ENCODE peak calls at places on chromosomes 6 and 20, in nine cellular contexts. One of them, this sample, is unnamed.

GRCh38 chr6:4125933-4126864 is 9.2 kb downstream of the ECI2 start:
- DNase-seq in HepG2: peak
- DNase-seq in T-helper 22 cell: no peak
- DNase-seq in fibroblast of the aortic adventitia: peak
- DNase-seq in NCI-H2081: no peak
- DNase-seq in activated gamma-delta T cell treated with Interleukin-2 at 50 U/mL for 16 hours: no peak
- DNase-seq in fibroblast of lung: peak
- DNase-seq in GDM1: no peak
- DNase-seq in endodermal cell: no peak
- DNase-seq in this sample: peak

GRCh38 chr6:105810105-105810921 is 275.8 kb upstream of the PRDM1 start:
- DNase-seq in endodermal cell: no peak
- DNase-seq in fibroblast of lung: peak
- DNase-seq in activated gamma-delta T cell treated with Interleukin-2 at 50 U/mL for 16 hours: peak
- DNase-seq in NCI-H2081: no peak
- DNase-seq in HepG2: no peak
- DNase-seq in T-helper 22 cell: no peak
- DNase-seq in GDM1: peak
- DNase-seq in fibroblast of the aortic adventitia: peak
- DNase-seq in this sample: peak

GRCh38 chr6:163532526-163533078 is 118.1 kb downstream of the QKI start:
- DNase-seq in T-helper 22 cell: no peak
- DNase-seq in activated gamma-delta T cell treated with Interleukin-2 at 50 U/mL for 16 hours: no peak
- DNase-seq in endodermal cell: no peak
- DNase-seq in HepG2: no peak
- DNase-seq in fibroblast of lung: no peak
- DNase-seq in NCI-H2081: no peak
- DNase-seq in GDM1: no peak
- DNase-seq in fibroblast of the aortic adventitia: no peak
- DNase-seq in this sample: no peak

GRCh38 chr20:9689041-9689440 is 149.8 kb downstream of the PAK5 start:
- DNase-seq in HepG2: no peak
- DNase-seq in activated gamma-delta T cell treated with Interleukin-2 at 50 U/mL for 16 hours: no peak
- DNase-seq in T-helper 22 cell: no peak
- DNase-seq in NCI-H2081: no peak
- DNase-seq in fibroblast of the aortic adventitia: no peak
- DNase-seq in GDM1: no peak
- DNase-seq in endodermal cell: peak
- DNase-seq in fibroblast of lung: no peak
- DNase-seq in this sample: no peak

GRCh38 chr20:48294196-48294595 is 508.9 kb upstream of the SULF2 start:
- DNase-seq in NCI-H2081: no peak
- DNase-seq in HepG2: no peak
- DNase-seq in GDM1: no peak
- DNase-seq in fibroblast of the aortic adventitia: peak
- DNase-seq in endodermal cell: no peak
- DNase-seq in fibroblast of lung: peak
- DNase-seq in activated gamma-delta T cell treated with Interleukin-2 at 50 U/mL for 16 hours: no peak
- DNase-seq in T-helper 22 cell: no peak
- DNase-seq in this sample: no peak

GRCh38 chr6:3364391-3364790 is 92.5 kb downstream of the SLC22A23 start:
- DNase-seq in NCI-H2081: no peak
- DNase-seq in endodermal cell: peak
- DNase-seq in HepG2: no peak
- DNase-seq in activated gamma-delta T cell treated with Interleukin-2 at 50 U/mL for 16 hours: no peak
- DNase-seq in GDM1: no peak
- DNase-seq in T-helper 22 cell: no peak
- DNase-seq in fibroblast of lung: no peak
- DNase-seq in fibroblast of the aortic adventitia: no peak
- DNase-seq in this sample: no peak

GRCh38 chr20:13868331-13868730 is 83.5 kb downstream of the NDUFAF5 start:
- DNase-seq in HepG2: no peak
- DNase-seq in T-helper 22 cell: no peak
- DNase-seq in fibroblast of lung: peak
- DNase-seq in endodermal cell: no peak
- DNase-seq in NCI-H2081: no peak
- DNase-seq in GDM1: no peak
- DNase-seq in activated gamma-delta T cell treated with Interleukin-2 at 50 U/mL for 16 hours: no peak
- DNase-seq in fibroblast of the aortic adventitia: peak
- DNase-seq in this sample: no peak

GRCh38 chr6:48075181-48075580 is 35.8 kb downstream of the PTCHD4 start:
- DNase-seq in GDM1: no peak
- DNase-seq in T-helper 22 cell: no peak
- DNase-seq in fibroblast of the aortic adventitia: no peak
- DNase-seq in fibroblast of lung: no peak
- DNase-seq in NCI-H2081: no peak
- DNase-seq in activated gamma-delta T cell treated with Interleukin-2 at 50 U/mL for 16 hours: no peak
- DNase-seq in endodermal cell: no peak
- DNase-seq in HepG2: no peak
- DNase-seq in this sample: no peak

GRCh38 chr6:10418361-10418861 is 3.5 kb upstream of the TFAP2A start:
- DNase-seq in GDM1: no peak
- DNase-seq in fibroblast of the aortic adventitia: no peak
- DNase-seq in endodermal cell: peak
- DNase-seq in HepG2: no peak
- DNase-seq in T-helper 22 cell: no peak
- DNase-seq in fibroblast of lung: no peak
- DNase-seq in activated gamma-delta T cell treated with Interleukin-2 at 50 U/mL for 16 hours: no peak
- DNase-seq in NCI-H2081: no peak
- DNase-seq in this sample: no peak

GRCh38 chr6:119541132-119541905 is 191.8 kb upstream of the MAN1A1 start:
- DNase-seq in fibroblast of lung: peak
- DNase-seq in NCI-H2081: no peak
- DNase-seq in HepG2: no peak
- DNase-seq in endodermal cell: no peak
- DNase-seq in fibroblast of the aortic adventitia: peak
- DNase-seq in activated gamma-delta T cell treated with Interleukin-2 at 50 U/mL for 16 hours: no peak
- DNase-seq in GDM1: no peak
- DNase-seq in T-helper 22 cell: no peak
- DNase-seq in this sample: peak

GRCh38 chr6:155121699-155122098 is 126.6 kb downstream of the TIAM2 start:
- DNase-seq in fibroblast of the aortic adventitia: peak
- DNase-seq in T-helper 22 cell: no peak
- DNase-seq in NCI-H2081: no peak
- DNase-seq in GDM1: no peak
- DNase-seq in activated gamma-delta T cell treated with Interleukin-2 at 50 U/mL for 16 hours: no peak
- DNase-seq in fibroblast of lung: peak
- DNase-seq in HepG2: no peak
- DNase-seq in endodermal cell: peak
- DNase-seq in this sample: peak

GRCh38 chr6:72321741-72322140 is 300.1 kb upstream of the KCNQ5 start:
- DNase-seq in T-helper 22 cell: no peak
- DNase-seq in fibroblast of the aortic adventitia: peak
- DNase-seq in endodermal cell: no peak
- DNase-seq in GDM1: no peak
- DNase-seq in NCI-H2081: no peak
- DNase-seq in activated gamma-delta T cell treated with Interleukin-2 at 50 U/mL for 16 hours: no peak
- DNase-seq in fibroblast of lung: peak
- DNase-seq in HepG2: no peak
- DNase-seq in this sample: peak

GRCh38 chr6:89410231-89411018 is 1.6 kb downstream of the RRAGD start:
- DNase-seq in endodermal cell: no peak
- DNase-seq in T-helper 22 cell: no peak
- DNase-seq in fibroblast of lung: no peak
- DNase-seq in fibroblast of the aortic adventitia: no peak
- DNase-seq in GDM1: no peak
- DNase-seq in activated gamma-delta T cell treated with Interleukin-2 at 50 U/mL for 16 hours: no peak
- DNase-seq in NCI-H2081: no peak
- DNase-seq in HepG2: no peak
- DNase-seq in this sample: no peak

GRCh38 chr6:32837651-32838113 is 857 bp downstream of the TAP2 start:
- DNase-seq in HepG2: no peak
- DNase-seq in fibroblast of the aortic adventitia: no peak
- DNase-seq in GDM1: no peak
- DNase-seq in fibroblast of lung: peak
- DNase-seq in activated gamma-delta T cell treated with Interleukin-2 at 50 U/mL for 16 hours: no peak
- DNase-seq in NCI-H2081: no peak
- DNase-seq in endodermal cell: no peak
- DNase-seq in T-helper 22 cell: no peak
- DNase-seq in this sample: no peak

GRCh38 chr6:7132398-7132797 is 24.6 kb downstream of the RREB1 start:
- DNase-seq in activated gamma-delta T cell treated with Interleukin-2 at 50 U/mL for 16 hours: no peak
- DNase-seq in endodermal cell: no peak
- DNase-seq in fibroblast of lung: no peak
- DNase-seq in fibroblast of the aortic adventitia: no peak
- DNase-seq in T-helper 22 cell: no peak
- DNase-seq in GDM1: no peak
- DNase-seq in NCI-H2081: peak
- DNase-seq in HepG2: no peak
- DNase-seq in this sample: no peak

GRCh38 chr20:51403465-51404220 is 138.9 kb downstream of the NFATC2 start:
- DNase-seq in HepG2: no peak
- DNase-seq in GDM1: no peak
- DNase-seq in fibroblast of the aortic adventitia: no peak
- DNase-seq in endodermal cell: no peak
- DNase-seq in fibroblast of lung: no peak
- DNase-seq in activated gamma-delta T cell treated with Interleukin-2 at 50 U/mL for 16 hours: no peak
- DNase-seq in NCI-H2081: no peak
- DNase-seq in T-helper 22 cell: no peak
- DNase-seq in this sample: no peak

GRCh38 chr6:47153066-47153755 is 111.1 kb upstream of the ADGRF1 start:
- DNase-seq in activated gamma-delta T cell treated with Interleukin-2 at 50 U/mL for 16 hours: no peak
- DNase-seq in T-helper 22 cell: no peak
- DNase-seq in endodermal cell: peak
- DNase-seq in NCI-H2081: no peak
- DNase-seq in fibroblast of the aortic adventitia: peak
- DNase-seq in HepG2: peak
- DNase-seq in fibroblast of lung: peak
- DNase-seq in GDM1: no peak
- DNase-seq in this sample: peak

GRCh38 chr20:50613438-50614169 is 77.7 kb downstream of the RIPOR3 start:
- DNase-seq in GDM1: no peak
- DNase-seq in fibroblast of lung: no peak
- DNase-seq in endodermal cell: no peak
- DNase-seq in fibroblast of the aortic adventitia: no peak
- DNase-seq in NCI-H2081: no peak
- DNase-seq in HepG2: no peak
- DNase-seq in activated gamma-delta T cell treated with Interleukin-2 at 50 U/mL for 16 hours: no peak
- DNase-seq in T-helper 22 cell: no peak
- DNase-seq in this sample: no peak

GRCh38 chr6:74606488-74607135 is 599.2 kb downstream of the COL12A1 start:
- DNase-seq in HepG2: no peak
- DNase-seq in NCI-H2081: no peak
- DNase-seq in endodermal cell: no peak
- DNase-seq in fibroblast of lung: peak
- DNase-seq in T-helper 22 cell: no peak
- DNase-seq in fibroblast of the aortic adventitia: peak
- DNase-seq in GDM1: no peak
- DNase-seq in activated gamma-delta T cell treated with Interleukin-2 at 50 U/mL for 16 hours: no peak
- DNase-seq in this sample: peak

GRCh38 chr6:84547341-84547794 is 217.0 kb downstream of the TBX18 start:
- DNase-seq in T-helper 22 cell: no peak
- DNase-seq in fibroblast of lung: peak
- DNase-seq in activated gamma-delta T cell treated with Interleukin-2 at 50 U/mL for 16 hours: no peak
- DNase-seq in HepG2: no peak
- DNase-seq in endodermal cell: no peak
- DNase-seq in fibroblast of the aortic adventitia: peak
- DNase-seq in GDM1: no peak
- DNase-seq in NCI-H2081: no peak
- DNase-seq in this sample: no peak

GRCh38 chr6:117555882-117556498 is 46.3 kb downstream of the GOPC start:
- DNase-seq in fibroblast of the aortic adventitia: peak
- DNase-seq in GDM1: peak
- DNase-seq in endodermal cell: peak
- DNase-seq in T-helper 22 cell: no peak
- DNase-seq in HepG2: peak
- DNase-seq in NCI-H2081: peak
- DNase-seq in activated gamma-delta T cell treated with Interleukin-2 at 50 U/mL for 16 hours: peak
- DNase-seq in fibroblast of lung: no peak
- DNase-seq in this sample: peak

GRCh38 chr20:18404172-18404571 is 62.7 kb downstream of the DZANK1 start:
- DNase-seq in T-helper 22 cell: no peak
- DNase-seq in HepG2: no peak
- DNase-seq in GDM1: no peak
- DNase-seq in fibroblast of lung: peak
- DNase-seq in NCI-H2081: no peak
- DNase-seq in endodermal cell: no peak
- DNase-seq in fibroblast of the aortic adventitia: no peak
- DNase-seq in activated gamma-delta T cell treated with Interleukin-2 at 50 U/mL for 16 hours: no peak
- DNase-seq in this sample: no peak

GRCh38 chr20:34485068-34485634 is 31.1 kb upstream of the DYNLRB1 start:
- DNase-seq in fibroblast of the aortic adventitia: no peak
- DNase-seq in endodermal cell: no peak
- DNase-seq in GDM1: no peak
- DNase-seq in activated gamma-delta T cell treated with Interleukin-2 at 50 U/mL for 16 hours: no peak
- DNase-seq in fibroblast of lung: no peak
- DNase-seq in NCI-H2081: no peak
- DNase-seq in T-helper 22 cell: no peak
- DNase-seq in HepG2: no peak
- DNase-seq in this sample: peak

GRCh38 chr6:70289299-70289698 is 13.6 kb downstream of the COL9A1 start:
- DNase-seq in endodermal cell: no peak
- DNase-seq in NCI-H2081: peak
- DNase-seq in fibroblast of the aortic adventitia: no peak
- DNase-seq in HepG2: peak
- DNase-seq in fibroblast of lung: no peak
- DNase-seq in GDM1: no peak
- DNase-seq in activated gamma-delta T cell treated with Interleukin-2 at 50 U/mL for 16 hours: no peak
- DNase-seq in T-helper 22 cell: no peak
- DNase-seq in this sample: no peak

GRCh38 chr6:21731411-21732031 is 138.0 kb downstream of the SOX4 start:
- DNase-seq in fibroblast of the aortic adventitia: peak
- DNase-seq in NCI-H2081: no peak
- DNase-seq in T-helper 22 cell: no peak
- DNase-seq in activated gamma-delta T cell treated with Interleukin-2 at 50 U/mL for 16 hours: no peak
- DNase-seq in GDM1: no peak
- DNase-seq in endodermal cell: no peak
- DNase-seq in HepG2: peak
- DNase-seq in fibroblast of lung: peak
- DNase-seq in this sample: peak

GRCh38 chr6:22821664-22822320 is 252.4 kb downstream of the HDGFL1 start:
- DNase-seq in GDM1: no peak
- DNase-seq in HepG2: no peak
- DNase-seq in fibroblast of lung: peak
- DNase-seq in T-helper 22 cell: no peak
- DNase-seq in activated gamma-delta T cell treated with Interleukin-2 at 50 U/mL for 16 hours: no peak
- DNase-seq in fibroblast of the aortic adventitia: peak
- DNase-seq in NCI-H2081: no peak
- DNase-seq in endodermal cell: no peak
- DNase-seq in this sample: peak

GRCh38 chr20:6051505-6051904 is 2.4 kb downstream of the LRRN4 start:
- DNase-seq in HepG2: peak
- DNase-seq in fibroblast of lung: peak
- DNase-seq in activated gamma-delta T cell treated with Interleukin-2 at 50 U/mL for 16 hours: no peak
- DNase-seq in GDM1: no peak
- DNase-seq in endodermal cell: no peak
- DNase-seq in NCI-H2081: no peak
- DNase-seq in fibroblast of the aortic adventitia: peak
- DNase-seq in T-helper 22 cell: no peak
- DNase-seq in this sample: peak

GRCh38 chr6:11050735-11051134 is 6.6 kb upstream of the ELOVL2 start:
- DNase-seq in T-helper 22 cell: no peak
- DNase-seq in endodermal cell: no peak
- DNase-seq in fibroblast of the aortic adventitia: no peak
- DNase-seq in NCI-H2081: no peak
- DNase-seq in fibroblast of lung: peak
- DNase-seq in HepG2: no peak
- DNase-seq in GDM1: no peak
- DNase-seq in activated gamma-delta T cell treated with Interleukin-2 at 50 U/mL for 16 hours: no peak
- DNase-seq in this sample: peak

GRCh38 chr20:6029538-6029937 is 24.3 kb downstream of the LRRN4 start:
- DNase-seq in NCI-H2081: no peak
- DNase-seq in endodermal cell: no peak
- DNase-seq in fibroblast of lung: no peak
- DNase-seq in HepG2: no peak
- DNase-seq in GDM1: no peak
- DNase-seq in activated gamma-delta T cell treated with Interleukin-2 at 50 U/mL for 16 hours: no peak
- DNase-seq in fibroblast of the aortic adventitia: no peak
- DNase-seq in T-helper 22 cell: no peak
- DNase-seq in this sample: peak